ENCODE peak calls at places on chromosomes 7 and 10, in ten cellular contexts. Y is brain microvascular endothelial cell; K is NCI-H460; R is T-helper 2 cell; N is PC-9; D is G401; F is HCEC 1CT; P is GM12892; U is activated CD4-positive, alpha-beta T cell treated with anti-CD3 and anti-CD28 coated beads, Interleukin-2, amount 50 U/mL, for 1 hour; M is AG08395. L is an unnamed sample.

GRCh38 chr10:36096571-36096970 is 454.5 kb upstream of the FZD8 start:
- DNase-seq in Y (peak), K (no peak), R (no peak), N (no peak), D (no peak), F (peak), P (no peak), U (no peak), M (no peak), L (no peak)

GRCh38 chr10:97525086-97525485 is 26.4 kb downstream of the UBTD1 start:
- DNase-seq in Y (no peak), K (no peak), R (no peak), N (no peak), D (peak), F (no peak), P (no peak), U (no peak), M (no peak), L (no peak)

GRCh38 chr7:159020987-159021386 is 123.7 kb downstream of the VIPR2 start:
- DNase-seq in Y (no peak), K (peak), R (no peak), N (no peak), D (no peak), F (no peak), P (no peak), U (no peak), M (no peak), L (no peak)

GRCh38 chr10:102313221-102313896 is 68.0 kb downstream of the GBF1 start:
- DNase-seq in Y (no peak), K (no peak), R (no peak), N (no peak), D (no peak), F (no peak), P (no peak), U (no peak), M (no peak), L (no peak)

GRCh38 chr7:26199301-26200112 is 1.0 kb downstream of the HNRNPA2B1 start:
- DNase-seq in Y (no peak), K (peak), R (peak), N (no peak), D (peak), F (peak), P (no peak), U (peak), M (peak), L (peak)

GRCh38 chr10:48526371-48526821 is 78.5 kb downstream of the ARHGAP22 start:
- DNase-seq in Y (peak), K (no peak), R (no peak), N (no peak), D (no peak), F (peak), P (no peak), U (no peak), M (peak), L (no peak)

GRCh38 chr10:97168645-97169044 is 17.1 kb downstream of the SLIT1 start:
- DNase-seq in Y (no peak), K (no peak), R (no peak), N (no peak), D (no peak), F (no peak), P (no peak), U (no peak), M (no peak), L (no peak)

GRCh38 chr7:138499340-138499739 is 39.3 kb downstream of the TRIM24 start:
- DNase-seq in Y (no peak), K (no peak), R (no peak), N (no peak), D (no peak), F (no peak), P (no peak), U (no peak), M (no peak), L (no peak)

GRCh38 chr7:127550247-127550646 is 35.1 kb downstream of the GCC1 start:
- DNase-seq in Y (no peak), K (no peak), R (no peak), N (no peak), D (no peak), F (no peak), P (no peak), U (no peak), M (no peak), L (no peak)

L was measured in activated effector memory CD4-positive, alpha-beta T cell treated with anti-CD3 and anti-CD28 coated beads, Interleukin-2, amount 50 U/mL, for 16 hours.